ENCODE peak calls at places on chromosomes 7 and 10, in six cellular contexts. One of them, this sample, is unnamed.

GRCh38 chr10:122185643-122186042 is 85.5 kb upstream of the BTBD16 start:
- DNase-seq in brain microvascular endothelial cell: no peak
- DNase-seq in stimulated activated CD4-positive, alpha-beta T cell treated with anti-CD3 and anti-CD28 coated beads, Interleukin-4, amount 100 ng/mL, for 48 hours: no peak
- DNase-seq in Calu3: no peak
- DNase-seq in GM13977: no peak
- DNase-seq in GM12865: no peak
- DNase-seq in this sample: no peak

GRCh38 chr10:71342850-71343773 is 24.1 kb downstream of the SLC29A3 start:
- DNase-seq in GM13977: no peak
- DNase-seq in stimulated activated CD4-positive, alpha-beta T cell treated with anti-CD3 and anti-CD28 coated beads, Interleukin-4, amount 100 ng/mL, for 48 hours: no peak
- DNase-seq in brain microvascular endothelial cell: no peak
- DNase-seq in Calu3: peak
- DNase-seq in GM12865: peak
- DNase-seq in this sample: no peak

GRCh38 chr7:120857558-120858298 is at the start of gene TSPAN12:
- DNase-seq in GM13977: peak
- DNase-seq in stimulated activated CD4-positive, alpha-beta T cell treated with anti-CD3 and anti-CD28 coated beads, Interleukin-4, amount 100 ng/mL, for 48 hours: peak
- DNase-seq in brain microvascular endothelial cell: peak
- DNase-seq in GM12865: peak
- DNase-seq in Calu3: peak
- DNase-seq in this sample: peak

GRCh38 chr10:95333997-95334792 is 43.4 kb upstream of the PDLIM1 start:
- DNase-seq in GM13977: no peak
- DNase-seq in stimulated activated CD4-positive, alpha-beta T cell treated with anti-CD3 and anti-CD28 coated beads, Interleukin-4, amount 100 ng/mL, for 48 hours: no peak
- DNase-seq in brain microvascular endothelial cell: peak
- DNase-seq in GM12865: no peak
- DNase-seq in Calu3: no peak
- DNase-seq in this sample: no peak

GRCh38 chr7:117010375-117011133 is 57.3 kb downstream of the ST7 start:
- DNase-seq in stimulated activated CD4-positive, alpha-beta T cell treated with anti-CD3 and anti-CD28 coated beads, Interleukin-4, amount 100 ng/mL, for 48 hours: peak
- DNase-seq in brain microvascular endothelial cell: peak
- DNase-seq in GM12865: peak
- DNase-seq in GM13977: peak
- DNase-seq in Calu3: no peak
- DNase-seq in this sample: no peak

GRCh38 chr7:2757904-2758672 is 70.1 kb downstream of the AMZ1 start:
- DNase-seq in brain microvascular endothelial cell: peak
- DNase-seq in GM12865: peak
- DNase-seq in Calu3: peak
- DNase-seq in GM13977: peak
- DNase-seq in stimulated activated CD4-positive, alpha-beta T cell treated with anti-CD3 and anti-CD28 coated beads, Interleukin-4, amount 100 ng/mL, for 48 hours: peak
- DNase-seq in this sample: peak

GRCh38 chr7:101913876-101914275 is 96.5 kb downstream of the CUX1 start:
- DNase-seq in brain microvascular endothelial cell: no peak
- DNase-seq in GM13977: no peak
- DNase-seq in Calu3: no peak
- DNase-seq in GM12865: no peak
- DNase-seq in stimulated activated CD4-positive, alpha-beta T cell treated with anti-CD3 and anti-CD28 coated beads, Interleukin-4, amount 100 ng/mL, for 48 hours: no peak
- DNase-seq in this sample: no peak

GRCh38 chr7:9391984-9392383 is 958.6 kb downstream of the NXPH1 start:
- DNase-seq in stimulated activated CD4-positive, alpha-beta T cell treated with anti-CD3 and anti-CD28 coated beads, Interleukin-4, amount 100 ng/mL, for 48 hours: no peak
- DNase-seq in GM12865: no peak
- DNase-seq in GM13977: no peak
- DNase-seq in brain microvascular endothelial cell: no peak
- DNase-seq in Calu3: no peak
- DNase-seq in this sample: no peak

This sample was measured in GM13976.